ENCODE peak calls at places on chromosomes 11 and 22, in four cellular contexts. One of them, this sample, is unnamed.

GRCh38 chr11:13208921-13209320 is 68.7 kb upstream of the BMAL1 start:
- DNase-seq in K562: no peak
- DNase-seq in GM12878: no peak
- DNase-seq in GM12891: no peak
- DNase-seq in this sample: no peak

GRCh38 chr22:30754971-30755759 is 60.5 kb downstream of the OSBP2 start:
- DNase-seq in K562: peak
- DNase-seq in GM12878: no peak
- DNase-seq in GM12891: peak
- DNase-seq in this sample: peak

GRCh38 chr11:122186439-122187080 is 70.5 kb upstream of the BLID start:
- DNase-seq in K562: no peak
- DNase-seq in GM12878: no peak
- DNase-seq in GM12891: no peak
- DNase-seq in this sample: peak

GRCh38 chr11:10484461-10485180 is 29.6 kb downstream of the AMPD3 start:
- DNase-seq in K562: no peak
- DNase-seq in GM12878: no peak
- DNase-seq in GM12891: no peak
- DNase-seq in this sample: no peak

GRCh38 chr22:37330200-37331033 is 48.1 kb downstream of the CYTH4 start:
- DNase-seq in K562: peak
- DNase-seq in GM12878: no peak
- DNase-seq in GM12891: peak
- DNase-seq in this sample: no peak

GRCh38 chr22:38240734-38241252 is 32.0 kb downstream of the TMEM184B start:
- DNase-seq in K562: peak
- DNase-seq in GM12878: no peak
- DNase-seq in GM12891: no peak
- DNase-seq in this sample: no peak

GRCh38 chr11:111591187-111591960 is 10.9 kb upstream of the SIK2 start:
- DNase-seq in K562: no peak
- DNase-seq in GM12878: no peak
- DNase-seq in GM12891: no peak
- DNase-seq in this sample: no peak

GRCh38 chr11:123544631-123545375 is 109.6 kb downstream of the SCN3B start:
- DNase-seq in K562: no peak
- DNase-seq in GM12878: no peak
- DNase-seq in GM12891: no peak
- DNase-seq in this sample: no peak

GRCh38 chr11:17063171-17064002 is 14.1 kb downstream of the RPS13 start:
- DNase-seq in K562: peak
- DNase-seq in GM12878: peak
- DNase-seq in GM12891: peak
- DNase-seq in this sample: peak

GRCh38 chr11:134819026-134819425 is 407.0 kb upstream of the B3GAT1 start:
- DNase-seq in K562: no peak
- DNase-seq in GM12878: no peak
- DNase-seq in GM12891: no peak
- DNase-seq in this sample: no peak

GRCh38 chr11:111301004-111301839 is 2.9 kb downstream of the POU2AF3 start:
- DNase-seq in K562: no peak
- DNase-seq in GM12878: no peak
- DNase-seq in GM12891: no peak
- DNase-seq in this sample: no peak

GRCh38 chr11:96430668-96431067 is 40.9 kb downstream of the JRKL start:
- DNase-seq in K562: no peak
- DNase-seq in GM12878: no peak
- DNase-seq in GM12891: no peak
- DNase-seq in this sample: no peak

GRCh38 chr11:61757213-61757862 is 4.9 kb downstream of the MYRF start:
- DNase-seq in K562: no peak
- DNase-seq in GM12878: no peak
- DNase-seq in GM12891: no peak
- DNase-seq in this sample: no peak

GRCh38 chr11:9853929-9854557 is 190.2 kb downstream of the SWAP70 start:
- DNase-seq in K562: no peak
- DNase-seq in GM12878: no peak
- DNase-seq in GM12891: no peak
- DNase-seq in this sample: no peak

GRCh38 chr22:45997775-45998637 is 21.0 kb upstream of the WNT7B start:
- DNase-seq in K562: no peak
- DNase-seq in GM12878: no peak
- DNase-seq in GM12891: no peak
- DNase-seq in this sample: no peak

GRCh38 chr11:32173435-32173834 is 82.6 kb downstream of the RCN1 start:
- DNase-seq in K562: peak
- DNase-seq in GM12878: no peak
- DNase-seq in GM12891: peak
- DNase-seq in this sample: peak

GRCh38 chr11:706439-706956 is 467 bp downstream of the EPS8L2 start:
- DNase-seq in K562: no peak
- DNase-seq in GM12878: no peak
- DNase-seq in GM12891: no peak
- DNase-seq in this sample: no peak

GRCh38 chr11:87256694-87257340 is 219.1 kb downstream of the TMEM135 start:
- DNase-seq in K562: no peak
- DNase-seq in GM12878: no peak
- DNase-seq in GM12891: no peak
- DNase-seq in this sample: no peak

GRCh38 chr11:87255589-87255988 is 217.9 kb downstream of the TMEM135 start:
- DNase-seq in K562: no peak
- DNase-seq in GM12878: no peak
- DNase-seq in GM12891: no peak
- DNase-seq in this sample: no peak

GRCh38 chr11:87251560-87251959 is 213.8 kb downstream of the TMEM135 start:
- DNase-seq in K562: no peak
- DNase-seq in GM12878: no peak
- DNase-seq in GM12891: no peak
- DNase-seq in this sample: no peak

GRCh38 chr11:87252869-87253268 is 215.1 kb downstream of the TMEM135 start:
- DNase-seq in K562: no peak
- DNase-seq in GM12878: no peak
- DNase-seq in GM12891: no peak
- DNase-seq in this sample: no peak

DNA sequence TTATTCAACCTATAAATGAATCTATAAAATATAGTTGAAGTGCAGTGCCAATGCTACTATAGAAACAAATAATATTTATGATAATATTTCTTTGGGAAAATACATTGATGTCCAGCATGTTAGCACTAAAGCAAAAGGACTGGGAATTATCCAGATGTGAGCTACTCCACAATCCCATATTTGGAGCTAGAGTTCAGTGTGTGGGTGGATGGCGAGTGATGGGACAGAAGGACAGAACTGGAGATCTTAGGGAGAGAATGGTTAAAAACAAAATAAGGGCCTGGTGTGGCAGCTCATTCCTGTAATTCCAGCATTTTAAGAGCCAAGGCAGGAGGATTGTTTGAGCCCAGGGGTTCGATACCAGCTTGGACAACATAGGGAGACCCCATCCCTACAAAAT is 216.8 kb downstream of the TMEM135 start:
- DNase-seq in K562: no peak
- DNase-seq in GM12878: no peak
- DNase-seq in GM12891: no peak
- DNase-seq in this sample: no peak
- TF ChIP-seq POLR2AphosphoS5 in K562: no peak
- TF ChIP-seq POLR2AphosphoS5 in GM12878: no peak
- TF ChIP-seq POLR2AphosphoS5 in GM12891: no peak
- TF ChIP-seq POLR2AphosphoS5 in this sample: no peak

GRCh38 chr11:64540426-64540825 is 50.6 kb upstream of the SLC22A12 start:
- DNase-seq in K562: no peak
- DNase-seq in GM12878: no peak
- DNase-seq in GM12891: no peak
- DNase-seq in this sample: no peak
- TF ChIP-seq SPI1 in K562: no peak
- TF ChIP-seq SPI1 in GM12878: no peak
- TF ChIP-seq SPI1 in GM12891: no peak
- TF ChIP-seq SPI1 in this sample: no peak

GRCh38 chr11:66288138-66288865 is 641 bp downstream of the YIF1A start:
- DNase-seq in K562: no peak
- DNase-seq in GM12878: no peak
- DNase-seq in GM12891: no peak
- DNase-seq in this sample: no peak
- TF ChIP-seq POLR2AphosphoS5 in K562: no peak
- TF ChIP-seq POLR2AphosphoS5 in GM12878: no peak
- TF ChIP-seq POLR2AphosphoS5 in GM12891: no peak
- TF ChIP-seq POLR2AphosphoS5 in this sample: no peak

DNA sequence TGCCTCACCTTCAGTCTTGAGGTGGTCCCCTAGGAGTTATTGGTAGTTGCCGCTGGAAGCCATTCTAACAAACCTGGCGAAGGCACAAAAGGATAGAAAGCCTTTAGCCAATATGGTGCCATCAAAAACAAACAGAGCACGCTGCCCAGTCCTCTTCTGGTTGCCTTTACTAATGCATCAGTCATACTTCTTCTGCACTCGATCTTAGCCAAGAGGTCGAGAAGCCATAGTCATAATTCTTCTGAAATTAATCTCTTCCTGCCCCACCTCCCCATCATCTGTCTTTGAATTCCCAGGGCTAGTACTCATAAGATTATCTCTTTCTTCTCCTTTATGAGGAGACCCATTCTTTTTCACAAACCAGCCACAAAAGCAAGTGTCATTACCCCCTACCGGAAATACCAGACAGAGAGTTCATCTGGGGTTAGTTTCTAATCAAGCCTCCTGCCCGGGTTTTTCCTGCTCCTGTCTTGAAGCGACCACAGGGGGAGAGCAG is 21.4 kb upstream of the EHF start:
- DNase-seq in K562: peak
- DNase-seq in GM12878: no peak
- DNase-seq in GM12891: no peak
- DNase-seq in this sample: no peak
- TF ChIP-seq SPI1 in K562: no peak
- TF ChIP-seq SPI1 in GM12878: no peak
- TF ChIP-seq SPI1 in GM12891: no peak
- TF ChIP-seq SPI1 in this sample: no peak

GRCh38 chr11:68373810-68374501 is 61.6 kb downstream of the LRP5 start:
- DNase-seq in K562: no peak
- DNase-seq in GM12878: no peak
- DNase-seq in GM12891: no peak
- DNase-seq in this sample: no peak
- TF ChIP-seq POLR2AphosphoS5 in K562: no peak
- TF ChIP-seq POLR2AphosphoS5 in GM12878: no peak
- TF ChIP-seq POLR2AphosphoS5 in GM12891: no peak
- TF ChIP-seq POLR2AphosphoS5 in this sample: no peak

GRCh38 chr22:50088096-50088495 is 1.7 kb upstream of the MOV10L1 start:
- DNase-seq in K562: no peak
- DNase-seq in GM12878: no peak
- DNase-seq in GM12891: no peak
- DNase-seq in this sample: no peak

GRCh38 chr22:50086526-50086925 is 1.3 kb upstream of the MLC1 start:
- DNase-seq in K562: no peak
- DNase-seq in GM12878: no peak
- DNase-seq in GM12891: no peak
- DNase-seq in this sample: no peak

GRCh38 chr22:50089231-50090140 is at the start of gene MOV10L1:
- DNase-seq in K562: peak
- DNase-seq in GM12878: no peak
- DNase-seq in GM12891: no peak
- DNase-seq in this sample: no peak

GRCh38 chr22:50085211-50085999 is at the start of gene MLC1:
- DNase-seq in K562: peak
- DNase-seq in GM12878: no peak
- DNase-seq in GM12891: no peak
- DNase-seq in this sample: peak

DNA sequence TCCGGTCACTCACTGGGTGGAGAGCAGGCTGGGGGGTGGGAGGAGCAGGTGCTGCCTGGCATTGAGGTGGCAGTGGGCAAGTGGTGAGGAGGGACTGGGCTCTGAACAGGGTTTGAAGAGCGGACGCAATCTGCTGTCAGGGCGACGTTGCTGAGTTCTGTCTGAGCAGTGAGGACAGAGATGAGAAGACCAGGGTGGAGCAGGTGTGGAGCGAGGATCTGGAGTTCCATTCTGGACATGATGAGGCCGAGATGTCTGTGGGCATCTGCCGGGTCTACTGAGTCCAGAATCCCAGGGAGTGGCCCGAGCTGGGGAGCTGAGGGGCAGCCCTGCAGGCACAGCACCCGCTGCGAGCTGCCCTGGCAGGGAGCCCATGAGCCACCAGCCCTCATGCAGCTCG is 2.2 kb upstream of the MOV10L1 start:
- DNase-seq in K562: no peak
- DNase-seq in GM12878: no peak
- DNase-seq in GM12891: no peak
- DNase-seq in this sample: no peak
- TF ChIP-seq SPI1 in K562: no peak
- TF ChIP-seq SPI1 in GM12878: no peak
- TF ChIP-seq SPI1 in GM12891: no peak
- TF ChIP-seq SPI1 in this sample: no peak

GRCh38 chr22:39679652-39680051 is 109.1 kb downstream of the CACNA1I start:
- DNase-seq in K562: no peak
- DNase-seq in GM12878: no peak
- DNase-seq in GM12891: no peak
- DNase-seq in this sample: no peak
- TF ChIP-seq POLR2AphosphoS5 in K562: no peak
- TF ChIP-seq POLR2AphosphoS5 in GM12878: no peak
- TF ChIP-seq POLR2AphosphoS5 in GM12891: no peak
- TF ChIP-seq POLR2AphosphoS5 in this sample: no peak